ENCODE peak calls at places on chromosomes 2 and 18, in seven cellular contexts. N is GM06990; H is CD4-positive, alpha-beta T cell; K is neuronal stem cell; L is brain microvascular endothelial cell; A is thyroid gland; R is lung. Z is an unnamed sample.

GRCh38 chr2:240151477-240152031 is 11.1 kb upstream of the OTOS start:
- DNase-seq in N (no peak), H (no peak), K (no peak), L (no peak), A (no peak), R (no peak), Z (no peak)

GRCh38 chr2:85602476-85603234 is at the start of gene TMEM150A:
- DNase-seq in N (peak; percentile 92), H (peak; percentile 84), K (peak; percentile 84), L (peak; percentile 78), A (peak; percentile 97), R (peak; percentile 94), Z (peak; percentile 63)

GRCh38 chr2:8850845-8851244 is 13.4 kb upstream of the KIDINS220 start:
- DNase-seq in N (no peak), H (no peak), K (no peak), L (no peak), A (no peak), R (no peak), Z (no peak)

GRCh38 chr2:199806179-199806578 is 44.8 kb downstream of the FTCDNL1 start:
- DNase-seq in N (no peak), H (no peak), K (no peak), L (peak; percentile 27), A (peak; percentile 32), R (no peak), Z (no peak)

GRCh38 chr2:7083580-7084509 is 166.6 kb downstream of the RNF144A start:
- DNase-seq in N (peak; percentile 36), H (no peak), K (no peak), L (peak; percentile 62), A (no peak), R (no peak), Z (no peak)

GRCh38 chr18:48932822-48933510 is 17.8 kb downstream of the SMAD7 start:
- DNase-seq in N (peak; percentile 60), H (no peak), K (no peak), L (peak; percentile 75), A (no peak), R (no peak), Z (no peak)

GRCh38 chr2:237437566-237437965 is 23.6 kb upstream of the COL6A3 start:
- DNase-seq in N (no peak), H (no peak), K (no peak), L (no peak), A (no peak), R (no peak), Z (no peak)

GRCh38 chr2:169799555-169799954 is 884 bp downstream of the SSB start:
- DNase-seq in N (no peak), H (no peak), K (no peak), L (no peak), A (no peak), R (no peak), Z (no peak)

GRCh38 chr2:121074322-121074932 is 210.6 kb downstream of the TFCP2L1 start:
- DNase-seq in N (peak; percentile 46), H (no peak), K (no peak), L (no peak), A (no peak), R (no peak), Z (no peak)

GRCh38 chr2:121160366-121160765 is 124.6 kb downstream of the TFCP2L1 start:
- DNase-seq in N (no peak), H (no peak), K (no peak), L (no peak), A (no peak), R (no peak), Z (no peak)

DNA sequence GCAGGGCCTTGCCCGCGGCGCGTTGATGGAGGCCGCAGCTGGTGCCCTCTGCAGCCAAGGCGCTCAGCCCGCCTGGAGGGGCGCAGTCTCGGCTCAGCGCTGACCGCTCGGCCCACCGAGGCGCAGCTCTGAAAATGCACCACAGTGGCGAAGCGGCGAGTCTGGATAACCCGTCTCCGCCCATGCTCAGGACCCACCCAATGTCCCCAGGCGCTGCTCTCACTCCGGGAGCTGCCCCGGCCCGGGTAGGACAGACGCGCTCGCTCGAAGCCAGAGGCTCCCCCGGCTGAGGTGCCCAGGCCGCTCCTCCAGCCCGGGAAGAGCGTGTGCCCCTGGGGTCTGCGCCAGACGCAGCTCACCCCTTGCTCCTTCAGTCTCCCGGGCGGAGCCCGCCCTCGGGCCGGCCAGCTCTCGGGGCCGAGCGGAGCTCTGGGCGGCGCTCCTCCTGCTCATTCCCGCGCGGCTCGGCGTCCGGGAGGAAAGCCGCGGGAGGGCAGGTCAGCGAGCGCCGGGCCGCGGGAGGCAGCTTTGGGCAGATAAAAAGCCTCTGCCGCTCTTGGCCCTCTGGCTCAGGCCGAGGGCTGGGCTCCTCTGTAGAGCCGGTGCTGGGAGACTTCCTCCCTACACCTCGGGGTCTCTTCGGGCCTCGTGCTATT is 1.6 kb upstream of the TBR1 start:
- DNase-seq in N (no peak), H (no peak), K (peak; percentile 63), L (no peak), A (peak; percentile 14), R (no peak), Z (no peak)
- H3K27me3 ChIP-seq in N (peaks cover 3% of the 10 kb centered on the region), H (peaks cover 58% of the 10 kb centered on the region), K (peaks cover 24% of the 10 kb centered on the region), L (peaks cover 40% of the 10 kb centered on the region), A (peaks cover 48% of the 10 kb centered on the region), R (no peaks in the 10 kb centered on the region), Z (peaks cover 54% of the 10 kb centered on the region)

DNA sequence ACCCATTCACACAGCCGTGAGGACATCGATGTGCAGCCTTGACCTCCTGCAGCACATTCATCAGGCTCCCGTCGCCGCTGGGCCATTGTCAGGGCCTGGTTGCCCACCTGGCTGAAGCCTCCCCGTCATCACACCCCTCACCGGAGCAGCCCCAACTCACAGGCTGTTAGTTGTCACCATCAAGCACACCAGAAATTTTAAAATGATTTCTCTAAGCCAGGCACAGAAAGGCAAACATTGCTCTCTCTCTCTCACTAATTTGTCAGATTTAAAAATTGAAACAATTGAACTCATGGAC is 167.1 kb downstream of the RTP5 start:
- DNase-seq in N (no peak), H (no peak), K (no peak), L (no peak), A (no peak), R (no peak), Z (no peak)
- H3K27me3 ChIP-seq in N (no peaks in the 10 kb centered on the region), H (no peaks in the 10 kb centered on the region), K (no peaks in the 10 kb centered on the region), L (peaks cover 22% of the 10 kb centered on the region), A (no peaks in the 10 kb centered on the region), R (no peaks in the 10 kb centered on the region), Z (peaks cover 60% of the 10 kb centered on the region)

GRCh38 chr2:168256448-168256847 is 9.1 kb upstream of the STK39 start:
- DNase-seq in N (no peak), H (no peak), K (no peak), L (no peak), A (no peak), R (peak; percentile 43), Z (no peak)

GRCh38 chr2:168255866-168256265 is 8.5 kb upstream of the STK39 start:
- DNase-seq in N (no peak), H (no peak), K (no peak), L (no peak), A (no peak), R (no peak), Z (no peak)

GRCh38 chr2:168253379-168253778 is 6.0 kb upstream of the STK39 start:
- DNase-seq in N (no peak), H (no peak), K (no peak), L (no peak), A (no peak), R (no peak), Z (no peak)

GRCh38 chr2:168254158-168254935 is 7.0 kb upstream of the STK39 start:
- DNase-seq in N (no peak), H (no peak), K (no peak), L (no peak), A (no peak), R (no peak), Z (no peak)

GRCh38 chr2:168255103-168255502 is 7.7 kb upstream of the STK39 start:
- DNase-seq in N (no peak), H (no peak), K (no peak), L (no peak), A (no peak), R (no peak), Z (no peak)
- H3K27me3 ChIP-seq in N (no peaks in the 10 kb centered on the region), H (no peaks in the 10 kb centered on the region), K (no peaks in the 10 kb centered on the region), L (no peaks in the 10 kb centered on the region), A (no peaks in the 10 kb centered on the region), R (no peaks in the 10 kb centered on the region), Z (no peaks in the 10 kb centered on the region)

GRCh38 chr18:59279193-59279592 is 5.9 kb upstream of the RAX start:
- DNase-seq in N (no peak), H (no peak), K (no peak), L (no peak), A (no peak), R (no peak), Z (no peak)

GRCh38 chr18:59272971-59273935 is at the start of gene RAX:
- DNase-seq in N (no peak), H (no peak), K (peak; percentile 91), L (no peak), A (peak; percentile 18), R (no peak), Z (no peak)

GRCh38 chr18:59275406-59275949 is 2.2 kb upstream of the RAX start:
- DNase-seq in N (no peak), H (no peak), K (no peak), L (no peak), A (no peak), R (no peak), Z (no peak)

GRCh38 chr18:59273936-59274928 is 978 bp upstream of the RAX start:
- DNase-seq in N (no peak), H (no peak), K (no peak), L (no peak), A (no peak), R (no peak), Z (no peak)

GRCh38 chr18:59276047-59276446 is 2.8 kb upstream of the RAX start:
- DNase-seq in N (no peak), H (no peak), K (peak; percentile 82), L (no peak), A (no peak), R (no peak), Z (no peak)
- H3K27me3 ChIP-seq in N (peaks cover 8% of the 10 kb centered on the region), H (peaks cover 87% of the 10 kb centered on the region), K (no peaks in the 10 kb centered on the region), L (peaks cover 81% of the 10 kb centered on the region), A (peaks cover 44% of the 10 kb centered on the region), R (peaks cover 21% of the 10 kb centered on the region), Z (peaks cover 66% of the 10 kb centered on the region)

GRCh38 chr2:44948565-44949328 is 7.2 kb downstream of the SIX3 start:
- DNase-seq in N (no peak), H (no peak), K (no peak), L (no peak), A (no peak), R (no peak), Z (no peak)

GRCh38 chr2:44951714-44952113 is 10.2 kb downstream of the SIX3 start:
- DNase-seq in N (no peak), H (no peak), K (no peak), L (no peak), A (no peak), R (no peak), Z (no peak)

GRCh38 chr2:44951124-44951523 is 9.6 kb downstream of the SIX3 start:
- DNase-seq in N (no peak), H (no peak), K (no peak), L (no peak), A (no peak), R (no peak), Z (no peak)

GRCh38 chr2:44950646-44951045 is 9.1 kb downstream of the SIX3 start:
- DNase-seq in N (no peak), H (no peak), K (no peak), L (no peak), A (no peak), R (no peak), Z (no peak)

GRCh38 chr2:44949329-44950151 is 8.0 kb downstream of the SIX3 start:
- DNase-seq in N (no peak), H (no peak), K (peak; percentile 94), L (peak; percentile 39), A (peak; percentile 37), R (no peak), Z (no peak)
- H3K27me3 ChIP-seq in N (no peaks in the 10 kb centered on the region), H (peaks cover 90% of the 10 kb centered on the region), K (no peaks in the 10 kb centered on the region), L (peaks cover 76% of the 10 kb centered on the region), A (peaks cover 7% of the 10 kb centered on the region), R (peaks cover 18% of the 10 kb centered on the region), Z (peaks cover 88% of the 10 kb centered on the region)

GRCh38 chr18:78978336-78979057 is 1.1 kb upstream of the SALL3 start:
- DNase-seq in N (no peak), H (no peak), K (no peak), L (no peak), A (no peak), R (no peak), Z (no peak)
- H3K27me3 ChIP-seq in N (no peaks in the 10 kb centered on the region), H (peaks cover 81% of the 10 kb centered on the region), K (peaks cover 26% of the 10 kb centered on the region), L (peaks cover 84% of the 10 kb centered on the region), A (peaks cover 32% of the 10 kb centered on the region), R (peaks cover 48% of the 10 kb centered on the region), Z (peaks cover 65% of the 10 kb centered on the region)